ENCODE peak calls at places on chromosome 6, in six cellular contexts. E is H1, U is HepG2, H is K562, C is GM12878, P is GM12892. W is an unnamed sample.

GRCh38 chr6:73564578-73565345 is 43.9 kb upstream of the EEF1A1 start:
- DNase-seq in E (no peak), U (no peak), H (peak), C (no peak), P (no peak), W (no peak)

GRCh38 chr6:139600919-139601470 is 226.5 kb upstream of the CITED2 start:
- DNase-seq in E (no peak), U (no peak), H (no peak), C (peak), P (no peak), W (peak)

GRCh38 chr6:65955034-65955433 is 248.0 kb upstream of the EYS start:
- DNase-seq in E (no peak), U (no peak), H (no peak), C (no peak), P (no peak), W (no peak)

GRCh38 chr6:28531479-28532128 is 5.9 kb downstream of the GPX5 start:
- DNase-seq in E (no peak), U (peak), H (no peak), C (no peak), P (no peak), W (no peak)

GRCh38 chr6:160041608-160042007 is 72.7 kb downstream of the IGF2R start:
- DNase-seq in E (no peak), U (peak), H (no peak), C (no peak), P (no peak), W (no peak)

GRCh38 chr6:73506246-73506645 is 14.6 kb downstream of the EEF1A1 start:
- DNase-seq in E (no peak), U (no peak), H (no peak), C (no peak), P (no peak), W (no peak)

GRCh38 chr6:167569879-167570278 is 245.0 kb downstream of the TTLL2 start:
- DNase-seq in E (no peak), U (no peak), H (no peak), C (no peak), P (no peak), W (no peak)

GRCh38 chr6:15761045-15761502 is 98.2 kb upstream of the DTNBP1 start:
- DNase-seq in E (no peak), U (no peak), H (no peak), C (no peak), P (no peak), W (no peak)

GRCh38 chr6:135606392-135606791 is 108.9 kb upstream of the AHI1 start:
- DNase-seq in E (no peak), U (no peak), H (no peak), C (no peak), P (no peak), W (no peak)

DNA sequence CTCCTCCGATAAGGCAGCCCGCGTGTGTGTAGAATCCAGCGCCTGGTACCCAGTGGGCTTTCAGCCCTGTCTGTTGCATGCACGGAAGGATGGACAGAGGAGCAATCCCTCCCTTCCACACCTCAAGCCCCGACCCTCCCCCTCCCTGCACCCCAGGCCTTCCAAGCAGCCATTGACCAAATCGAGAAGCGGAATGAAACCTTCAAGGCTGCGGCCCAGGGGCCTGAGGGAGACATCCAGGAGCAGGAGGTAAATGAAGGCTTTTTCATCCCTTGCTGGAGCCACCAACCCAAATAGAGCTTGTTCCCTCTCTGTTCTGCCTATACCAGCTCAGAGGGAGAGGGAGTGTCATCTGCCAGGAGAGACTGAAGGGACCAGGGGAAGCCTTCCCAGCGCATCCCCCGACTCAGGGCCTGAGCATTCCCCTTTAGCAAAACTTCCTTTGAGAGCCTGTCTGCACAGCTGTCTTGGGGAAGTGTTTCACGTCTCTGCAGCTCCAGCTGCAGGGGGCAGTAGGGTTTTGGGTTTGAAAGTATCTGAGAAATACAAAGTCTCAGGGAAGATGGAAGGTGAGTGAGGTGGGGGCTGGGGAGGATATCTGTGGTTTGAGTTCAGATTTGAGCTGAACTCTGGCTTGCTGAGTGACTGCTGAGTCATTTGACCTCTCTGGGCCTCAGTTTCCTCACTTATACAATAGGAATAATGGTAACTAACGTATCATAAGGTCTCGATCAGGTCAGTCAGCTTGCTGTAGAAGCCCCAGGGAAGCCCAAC is 16.1 kb downstream of the FGD2 start:
- DNase-seq in E (no peak), U (peak), H (no peak), C (no peak), P (no peak), W (no peak)
- TF ChIP-seq TAF1 in E (no peak), U (no peak), H (no peak), C (no peak), P (no peak), W (no peak)

GRCh38 chr6:165707067-165707853 is 44.2 kb upstream of the PDE10A start:
- DNase-seq in E (no peak), U (no peak), H (no peak), C (no peak), P (no peak), W (no peak)

GRCh38 chr6:165704001-165704748 is 41.1 kb upstream of the PDE10A start:
- DNase-seq in E (no peak), U (no peak), H (no peak), C (no peak), P (no peak), W (no peak)

GRCh38 chr6:165702669-165703068 is 39.6 kb upstream of the PDE10A start:
- DNase-seq in E (no peak), U (no peak), H (no peak), C (no peak), P (no peak), W (no peak)

GRCh38 chr6:165708985-165709576 is 46.0 kb upstream of the PDE10A start:
- DNase-seq in E (no peak), U (no peak), H (no peak), C (no peak), P (no peak), W (no peak)

DNA sequence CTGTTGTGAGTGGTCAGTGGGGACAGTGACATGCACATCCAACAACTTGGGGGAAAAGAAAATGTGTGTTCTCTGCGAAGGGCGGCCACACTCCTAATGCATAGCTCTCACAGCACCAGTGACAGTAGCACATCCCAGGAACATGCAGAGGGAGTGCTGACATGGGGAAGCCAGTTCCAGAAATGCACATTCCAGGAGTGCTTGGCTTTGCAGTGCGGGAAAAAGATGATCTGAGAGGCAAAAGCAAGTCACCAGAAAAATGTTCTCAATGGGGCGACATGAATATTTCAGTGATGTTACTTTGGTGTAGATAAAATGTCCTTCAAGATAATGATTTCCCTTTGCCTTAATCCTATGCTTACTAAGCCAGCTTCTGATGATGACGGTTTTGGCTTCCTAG is 42.9 kb upstream of the PDE10A start:
- DNase-seq in E (no peak), U (no peak), H (no peak), C (no peak), P (no peak), W (no peak)
- TF ChIP-seq POLR2AphosphoS5 in E (no peak), U (no peak), H (no peak), C (no peak), P (no peak), W (no peak)

GRCh38 chr6:108260126-108260808 is 573 bp downstream of the SNX3 start:
- DNase-seq in E (no peak), U (no peak), H (peak), C (peak), P (peak), W (peak)

GRCh38 chr6:108263371-108263770 is 2.5 kb upstream of the SNX3 start:
- DNase-seq in E (no peak), U (no peak), H (no peak), C (no peak), P (no peak), W (no peak)

DNA sequence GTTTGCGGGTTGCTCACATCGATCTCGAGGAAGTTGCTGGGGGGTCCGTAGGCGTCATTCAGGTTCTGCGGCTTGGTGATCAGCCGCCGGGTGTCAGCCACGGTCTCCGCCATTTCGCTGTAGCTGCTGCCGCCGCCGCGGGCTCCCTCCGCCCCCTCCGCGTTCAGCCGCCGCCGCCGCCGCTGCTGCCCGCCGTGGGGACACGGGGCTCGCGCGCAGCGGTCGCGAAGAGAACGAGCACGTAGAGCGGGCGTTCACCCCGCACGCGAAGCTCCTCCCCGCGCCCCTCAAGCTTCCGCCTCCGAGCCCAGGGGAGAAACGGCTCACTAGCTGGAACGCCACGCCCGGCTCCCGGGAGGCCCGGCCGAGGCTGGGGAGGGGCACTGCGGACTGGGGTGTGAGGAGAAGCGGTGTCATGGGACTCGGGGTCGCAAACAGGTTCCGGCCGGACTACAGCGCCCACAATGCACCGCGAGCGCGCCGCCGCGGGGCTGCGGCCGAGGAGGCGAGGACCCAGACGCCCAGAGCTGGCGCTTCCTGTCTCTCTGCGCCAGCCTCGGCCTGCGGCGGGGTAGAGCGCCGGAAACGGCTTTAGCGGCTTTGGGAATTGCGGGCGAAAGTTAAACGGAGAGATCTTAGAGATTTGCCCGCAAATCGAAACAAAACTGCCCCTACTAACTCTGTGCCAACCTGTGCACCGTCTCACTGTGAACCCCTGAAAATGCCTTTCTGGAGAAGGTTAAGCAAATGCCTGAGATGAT is at the start of gene SNX3:
- DNase-seq in E (peak), U (peak), H (peak), C (peak), P (peak), W (peak)
- TF ChIP-seq POLR2A in E (peak), U (peak), H (peak), C (peak), P (peak), W (peak)

DNA sequence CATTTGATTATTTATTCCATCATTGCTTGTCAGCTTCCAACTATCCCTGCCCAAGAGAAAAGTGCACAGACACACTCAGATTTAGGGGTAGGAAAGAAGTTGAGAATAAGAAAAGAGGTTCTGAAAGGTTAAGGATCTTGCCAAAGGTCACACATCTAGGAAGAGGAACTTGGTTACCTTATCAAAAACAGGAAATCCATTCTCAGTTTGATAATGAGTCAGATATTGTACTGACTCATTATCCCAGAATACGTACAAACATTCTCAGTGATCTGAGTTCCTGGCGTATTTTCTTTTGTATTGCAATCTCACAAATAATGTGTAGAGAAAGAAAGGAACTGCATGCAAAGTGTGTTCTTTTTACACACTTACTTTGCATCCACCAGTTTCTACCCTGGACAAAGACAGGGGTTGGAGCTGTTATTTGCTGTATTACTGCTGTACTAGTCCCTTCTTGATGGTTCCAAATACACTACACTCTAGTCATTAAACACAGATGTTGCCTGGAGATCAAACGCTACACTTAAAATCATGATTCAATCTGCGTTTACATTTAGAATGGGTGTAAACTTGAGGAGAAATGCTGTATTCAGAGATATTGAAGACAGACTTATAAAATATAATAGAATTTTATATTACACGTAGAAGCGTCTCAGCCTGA is 545.7 kb downstream of the PRKN start:
- DNase-seq in E (no peak), U (no peak), H (no peak), C (no peak), P (no peak), W (no peak)
- TF ChIP-seq TAF1 in E (no peak), U (no peak), H (no peak), C (no peak), P (no peak), W (no peak)